ENCODE peak calls at places on chromosomes 7 and 10, in five cellular contexts. W is endothelial cell of umbilical vein; L is HCT116; T is CD4-positive, alpha-beta memory T cell; G is fibroblast of lung. R is an unnamed sample.
A peak's percentile ranks its signal among the peaks of the same experiment; 100 is the strongest.

GRCh38 chr7:22723171-22723601 is 3.8 kb upstream of the IL6 start:
- DNase-seq in L (no peak), G (peak; percentile 71), T (no peak), W (peak; percentile 63), R (peak; percentile 32)

GRCh38 chr7:128840326-128841170 is 10.3 kb downstream of the FLNC start:
- DNase-seq in W (no peak), G (no peak), T (no peak), L (no peak), R (no peak)

GRCh38 chr7:80027616-80028173 is 106.9 kb upstream of the GNAI1 start:
- DNase-seq in T (no peak), W (peak; percentile 35), L (no peak), G (no peak), R (no peak)

GRCh38 chr7:80876894-80877414 is 41.9 kb downstream of the SEMA3C start:
- DNase-seq in G (peak; percentile 27), T (no peak), W (no peak), L (peak; percentile 36), R (no peak)

GRCh38 chr7:107359520-107360316 is 110.1 kb upstream of the GPR22 start:
- DNase-seq in W (no peak), L (no peak), T (no peak), G (no peak), R (no peak)

GRCh38 chr7:32586291-32587221 is 91.3 kb downstream of the AVL9 start:
- DNase-seq in T (no peak), W (peak; percentile 88), G (peak; percentile 98), L (no peak), R (peak; percentile 90)

GRCh38 chr10:78288716-78289115 is 255.1 kb downstream of the RPS24 start:
- DNase-seq in L (no peak), T (no peak), W (no peak), G (no peak), R (no peak)

GRCh38 chr7:84112771-84113170 is 81.8 kb downstream of the SEMA3A start:
- DNase-seq in G (no peak), L (no peak), W (no peak), T (no peak), R (peak; percentile 7)

GRCh38 chr7:45033261-45033930 is 33.4 kb downstream of the CCM2 start:
- DNase-seq in W (no peak), G (peak; percentile 8), T (peak; percentile 29), L (no peak), R (peak; percentile 79)

GRCh38 chr10:101879456-101880189 is 36.0 kb upstream of the KCNIP2 start:
- DNase-seq in G (peak; percentile 37), L (no peak), T (no peak), W (no peak), R (peak; percentile 65)

GRCh38 chr10:6018422-6018821 is 41.1 kb upstream of the IL15RA start:
- DNase-seq in W (no peak), T (no peak), G (peak; percentile 31), L (no peak), R (no peak)

GRCh38 chr10:66782776-66783175 is 143.1 kb upstream of the LRRTM3 start:
- DNase-seq in T (no peak), G (no peak), W (no peak), L (no peak), R (no peak)

GRCh38 chr7:92994889-92995288 is 122.9 kb downstream of the SAMD9 start:
- DNase-seq in T (no peak), W (no peak), G (no peak), L (no peak), R (no peak)

GRCh38 chr7:122383934-122384333 is 79.4 kb upstream of the FEZF1 start:
- DNase-seq in G (no peak), T (no peak), L (no peak), W (no peak), R (no peak)

GRCh38 chr10:18868919-18869318 is 179.7 kb upstream of the MALRD1 start:
- DNase-seq in T (no peak), L (no peak), G (no peak), W (no peak), R (no peak)

GRCh38 chr7:30915751-30916150 is 4.1 kb downstream of the AQP1 start:
- DNase-seq in L (no peak), G (no peak), W (no peak), T (no peak), R (no peak)

GRCh38 chr10:74825371-74826141 is 844 bp upstream of the KAT6B start:
- DNase-seq in G (no peak), L (no peak), T (peak; percentile 62), W (no peak), R (peak; percentile 60)

GRCh38 chr10:8591619-8592018 is 537.1 kb downstream of the GATA3 start:
- DNase-seq in L (no peak), W (no peak), G (no peak), T (no peak), R (no peak)
- H3K4me3 ChIP-seq in L (no peak overlapping the region), W (no peak overlapping the region), G (no peak overlapping the region), T (no peak overlapping the region), R (no peak overlapping the region)

GRCh38 chr7:131687296-131687695 is 130.9 kb upstream of the PODXL start:
- DNase-seq in L (no peak), G (no peak), T (no peak), W (no peak), R (no peak)
- H3K27me3 ChIP-seq in L (peaks cover 36% of the 10 kb centered on the region), G (peaks cover 3% of the 10 kb centered on the region), T (no peaks in the 10 kb centered on the region), W (no peaks in the 10 kb centered on the region), R (peaks cover 9% of the 10 kb centered on the region)

GRCh38 chr7:157744786-157745601 is 408.2 kb downstream of the DNAJB6 start:
- DNase-seq in T (no peak), W (no peak), L (no peak), G (no peak), R (no peak)
- H3K9me3 ChIP-seq in T (no peaks in the 10 kb centered on the region), W (peaks cover 2% of the 10 kb centered on the region), L (no peaks in the 10 kb centered on the region), G (no peaks in the 10 kb centered on the region), R (no peaks in the 10 kb centered on the region)

DNA sequence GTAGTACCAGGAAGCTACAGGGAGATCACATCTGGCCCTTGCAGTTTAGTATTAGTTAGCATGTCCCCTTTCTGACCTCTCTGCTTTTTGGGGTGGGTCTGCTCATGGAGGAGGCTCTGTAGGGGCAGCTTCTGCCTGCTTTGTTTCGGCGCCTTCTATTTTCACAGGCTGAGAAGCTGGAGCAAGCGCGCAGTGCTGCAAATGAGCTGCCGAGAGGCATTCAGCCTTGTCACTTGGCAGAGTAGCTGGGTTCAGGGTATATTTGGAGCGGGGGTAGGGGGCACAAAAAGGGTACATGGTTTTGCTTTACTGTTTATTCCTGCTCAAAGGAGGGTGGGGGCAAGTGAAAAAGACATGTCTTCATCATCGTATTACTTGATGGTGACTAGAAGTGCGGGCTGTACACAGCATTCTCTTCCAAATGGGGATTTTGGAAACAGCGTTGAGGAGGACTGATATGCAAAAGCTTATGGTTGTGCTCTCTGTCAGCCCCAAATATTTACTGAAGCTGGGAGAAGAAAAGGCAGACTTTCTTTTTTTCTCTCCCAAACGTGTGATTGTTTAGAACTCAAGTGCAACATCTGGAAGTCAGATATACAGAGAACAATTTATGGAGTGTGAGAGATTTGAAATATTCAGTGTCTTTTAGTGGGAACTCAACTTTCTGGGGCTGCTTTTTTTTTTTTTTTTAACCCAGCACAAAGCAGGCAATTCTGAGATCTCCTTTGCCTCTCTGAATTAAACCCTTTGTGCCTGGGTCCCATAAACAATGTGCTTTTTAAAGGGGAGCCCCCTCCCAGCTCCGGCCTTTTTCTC is 146.5 kb downstream of the CELF2 start:
- DNase-seq in T (no peak), L (no peak), G (no peak), W (no peak), R (no peak)
- H3K4me3 ChIP-seq in T (peak overlapping the region; percentile 93), L (no peak overlapping the region), G (peak overlapping the region; percentile 64), W (no peak overlapping the region), R (peak overlapping the region; percentile 47)

GRCh38 chr10:124446830-124447740 is 2.8 kb downstream of the NKX1-2 start:
- DNase-seq in L (no peak), W (no peak), G (no peak), T (no peak), R (no peak)
- H3K27me3 ChIP-seq in L (no peaks in the 10 kb centered on the region), W (peaks cover 64% of the 10 kb centered on the region), G (peaks cover 48% of the 10 kb centered on the region), T (peaks cover 36% of the 10 kb centered on the region), R (peaks cover 25% of the 10 kb centered on the region)

GRCh38 chr10:130741901-130742625 is 569.5 kb downstream of the TCERG1L start:
- DNase-seq in G (no peak), W (no peak), T (no peak), L (no peak), R (no peak)

GRCh38 chr10:130739016-130739756 is 572.3 kb downstream of the TCERG1L start:
- DNase-seq in T (no peak), G (no peak), L (no peak), W (no peak), R (no peak)

GRCh38 chr10:130740166-130740565 is 571.4 kb downstream of the TCERG1L start:
- DNase-seq in L (no peak), W (no peak), T (no peak), G (no peak), R (no peak)

GRCh38 chr10:130739757-130740145 is 571.8 kb downstream of the TCERG1L start:
- DNase-seq in W (no peak), T (no peak), G (no peak), L (no peak), R (no peak)

GRCh38 chr10:130740788-130741785 is 570.4 kb downstream of the TCERG1L start:
- DNase-seq in T (no peak), L (no peak), W (no peak), G (no peak), R (no peak)
- H3K9me3 ChIP-seq in T (no peaks in the 10 kb centered on the region), L (no peaks in the 10 kb centered on the region), W (peaks cover 5% of the 10 kb centered on the region), G (no peaks in the 10 kb centered on the region), R (no peaks in the 10 kb centered on the region)

DNA sequence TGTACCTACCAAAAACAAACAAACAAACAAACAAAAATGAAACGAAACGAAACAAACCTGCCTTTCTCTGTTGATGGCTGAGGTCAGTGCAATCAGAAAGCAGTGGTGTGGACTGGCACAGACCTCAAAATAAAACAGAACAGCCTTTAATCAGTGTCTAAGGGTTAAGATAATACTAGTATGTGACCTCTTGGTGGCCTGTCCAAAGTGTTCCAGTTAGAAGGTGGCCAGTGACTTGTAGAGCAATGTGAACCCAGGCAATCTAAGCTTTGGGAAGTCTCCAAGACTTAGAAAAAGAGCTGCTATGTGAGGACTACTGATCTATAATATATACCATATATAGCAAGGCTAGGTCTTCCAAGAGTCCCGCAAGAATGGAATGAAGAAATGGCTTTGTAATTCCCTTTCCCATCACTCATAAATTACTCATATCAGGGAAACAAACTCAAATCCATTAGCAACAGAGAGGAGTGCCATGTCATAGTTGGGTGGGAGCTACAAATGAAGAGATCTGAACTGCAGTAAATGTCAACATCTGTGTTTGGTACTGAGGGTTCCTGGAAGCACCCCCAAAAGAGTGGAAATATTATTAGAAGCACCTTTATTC is 28.1 kb downstream of the ABLIM1 start:
- DNase-seq in L (no peak), G (no peak), T (no peak), W (peak; percentile 23), R (no peak)
- H3K4me3 ChIP-seq in L (no peak overlapping the region), G (no peak overlapping the region), T (no peak overlapping the region), W (no peak overlapping the region), R (no peak overlapping the region)

DNA sequence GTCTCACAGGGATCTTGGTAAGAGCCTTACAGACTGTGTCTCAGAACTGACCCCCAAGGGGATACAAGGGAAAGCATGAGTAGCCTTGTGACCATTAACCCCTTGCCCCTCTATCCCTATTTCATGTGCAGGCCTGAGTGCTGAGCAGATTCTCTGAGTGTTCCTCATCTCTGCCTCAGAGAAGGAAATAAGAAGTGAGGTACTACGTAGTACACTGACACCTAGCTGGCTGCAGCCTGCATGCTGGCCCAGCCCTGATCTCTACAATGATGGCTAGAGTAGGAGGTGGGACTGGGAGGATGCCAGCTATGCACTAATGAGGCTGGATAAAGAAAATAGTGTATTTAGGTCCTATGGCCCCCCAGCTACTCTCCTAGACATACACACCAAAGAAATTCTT is 174.9 kb upstream of the HPS1 start:
- DNase-seq in G (no peak), W (no peak), L (no peak), T (no peak), R (no peak)
- H3K27me3 ChIP-seq in G (no peaks in the 10 kb centered on the region), W (no peaks in the 10 kb centered on the region), L (peaks cover 22% of the 10 kb centered on the region), T (no peaks in the 10 kb centered on the region), R (no peaks in the 10 kb centered on the region)